ENCODE peak calls at places on chromosomes 16 and 17, in ten cellular contexts. T is RCC 7860, A is OCI-LY7, D is HCEC 1CT, M is mucosa of gallbladder, Q is AG09309, U is dermis blood vessel endothelial cell, E is NCI-H146, J is cardiac septum, L is AML-193. R is an unnamed sample.

GRCh38 chr17:35774499-35774898 is 13.8 kb downstream of the C17orf50 start:
- DNase-seq in T (no peak), A (no peak), D (no peak), M (peak; percentile 64), Q (no peak), U (no peak), E (no peak), J (no peak), L (no peak), R (no peak)

GRCh38 chr16:69613283-69614154 is 47.8 kb downstream of the NFAT5 start:
- DNase-seq in T (no peak), A (no peak), D (peak; percentile 23), M (no peak), Q (peak; percentile 3), U (peak; percentile 18), E (no peak), J (no peak), L (peak; percentile 13), R (peak; percentile 7)

GRCh38 chr17:59330314-59330942 is 1.0 kb upstream of the YPEL2 start:
- DNase-seq in T (peak; percentile 46), A (no peak), D (no peak), M (peak; percentile 84), Q (no peak), U (peak; percentile 91), E (peak; percentile 60), J (peak; percentile 79), L (no peak), R (peak; percentile 51)

GRCh38 chr16:70744366-70744765 is 56.6 kb downstream of the VAC14 start:
- DNase-seq in T (no peak), A (no peak), D (no peak), M (no peak), Q (no peak), U (no peak), E (no peak), J (no peak), L (no peak), R (no peak)

GRCh38 chr16:66426112-66427035 is 721 bp upstream of the BEAN1 start:
- DNase-seq in T (no peak), A (no peak), D (no peak), M (no peak), Q (no peak), U (peak; percentile 20), E (peak; percentile 34), J (no peak), L (no peak), R (no peak)

GRCh38 chr17:82440991-82441627 is 9.4 kb downstream of the CYBC1 start:
- DNase-seq in T (no peak), A (peak; percentile 36), D (no peak), M (no peak), Q (no peak), U (no peak), E (peak; percentile 31), J (no peak), L (no peak), R (no peak)

GRCh38 chr17:57600092-57600491 is 145.0 kb downstream of the CCDC182 start:
- DNase-seq in T (no peak), A (peak; percentile 28), D (no peak), M (no peak), Q (no peak), U (no peak), E (no peak), J (no peak), L (peak; percentile 92), R (no peak)

GRCh38 chr17:42653179-42654124 is 5.6 kb upstream of the TUBG2 start:
- DNase-seq in T (no peak), A (no peak), D (peak; percentile 35), M (peak; percentile 49), Q (peak; percentile 53), U (no peak), E (peak; percentile 57), J (no peak), L (no peak), R (no peak)

GRCh38 chr16:8639694-8640093 is 18.2 kb downstream of the METTL22 start:
- DNase-seq in T (no peak), A (no peak), D (no peak), M (no peak), Q (no peak), U (no peak), E (no peak), J (no peak), L (no peak), R (no peak)

GRCh38 chr16:24482681-24483202 is 56.6 kb upstream of the RBBP6 start:
- DNase-seq in T (no peak), A (no peak), D (no peak), M (no peak), Q (no peak), U (no peak), E (peak; percentile 39), J (no peak), L (no peak), R (no peak)

R was measured in NCI-H510A treated with DMSO at 0.1 percent for 48 hours.